ENCODE peak calls at places on chromosomes 1 and 21, in nine cellular contexts. M is lung, U is adrenal gland, Y is hepatocyte, Q is left lung, E is PC-3, T is upper lobe of right lung, C is Peyer's patch, F is colonic mucosa. D is an unnamed sample. For H3K4me1, the result is how much of the 10 kb centered on the place peaks cover.

GRCh38 chr1:162822391-162823200 is 32.1 kb downstream of the HSD17B7 start:
- DNase-seq in C (peak), M (no peak), T (no peak), E (peak), Y (peak), U (no peak), Q (peak), F (no peak), D (no peak)

GRCh38 chr21:14584357-14585095 is 38.4 kb upstream of the SAMSN1 start:
- DNase-seq in Q (no peak), F (no peak), Y (no peak), M (no peak), T (no peak), C (no peak), U (no peak), E (no peak), D (no peak)

GRCh38 chr1:184463680-184464079 is 76.9 kb downstream of the C1orf21 start:
- DNase-seq in Y (no peak), U (no peak), Q (no peak), M (no peak), F (no peak), C (no peak), E (no peak), T (no peak), D (no peak)

GRCh38 chr1:23644555-23644866 is 47.1 kb upstream of the RPL11 start:
- DNase-seq in Y (no peak), T (no peak), M (no peak), F (no peak), U (no peak), E (no peak), Q (no peak), C (no peak), D (no peak)

GRCh38 chr1:34858901-34859441 is 578 bp downstream of the SMIM12 start:
- DNase-seq in Q (no peak), U (peak), C (no peak), E (peak), Y (peak), F (peak), T (no peak), M (peak), D (peak)

GRCh38 chr21:35475768-35476167 is 426.7 kb upstream of the RUNX1 start:
- DNase-seq in Y (no peak), U (no peak), F (no peak), Q (no peak), T (no peak), E (no peak), M (no peak), C (no peak), D (peak)

GRCh38 chr1:219518168-219518905 is 94.6 kb downstream of the ZC3H11B start:
- DNase-seq in U (no peak), C (no peak), Y (peak), F (no peak), E (peak), T (no peak), M (no peak), Q (no peak), D (no peak)

GRCh38 chr1:68516066-68516465 is 19.2 kb upstream of the DEPDC1 start:
- DNase-seq in E (peak), M (no peak), Q (no peak), C (no peak), F (no peak), T (no peak), Y (no peak), U (no peak), D (no peak)

GRCh38 chr1:218080818-218081217 is 204.3 kb upstream of the RRP15 start:
- DNase-seq in T (no peak), Q (no peak), C (no peak), Y (no peak), M (no peak), E (no peak), F (no peak), U (no peak), D (no peak)

GRCh38 chr1:96090134-96090533 is 631.5 kb upstream of the PTBP2 start:
- DNase-seq in T (no peak), Y (no peak), U (no peak), C (no peak), M (peak), Q (no peak), E (no peak), F (no peak), D (no peak)

GRCh38 chr1:243291287-243291686 is 35.4 kb downstream of the SDCCAG8 start:
- DNase-seq in M (no peak), Q (no peak), F (no peak), Y (no peak), C (no peak), E (no peak), U (no peak), T (no peak), D (no peak)

GRCh38 chr1:64539808-64540207 is 69.9 kb downstream of the CACHD1 start:
- DNase-seq in F (peak), Y (peak), T (no peak), C (no peak), E (no peak), M (peak), Q (no peak), U (peak), D (no peak)

GRCh38 chr1:116693759-116694482 is 26.4 kb upstream of the IGSF3 start:
- DNase-seq in M (no peak), F (peak), Q (no peak), T (no peak), U (peak), C (no peak), E (peak), Y (no peak), D (no peak)

GRCh38 chr1:182610606-182611194 is 6.5 kb upstream of the RGS16 start:
- DNase-seq in M (no peak), U (no peak), T (no peak), Y (no peak), C (no peak), E (no peak), F (no peak), Q (no peak), D (no peak)

GRCh38 chr1:52002038-52002917 is 11.8 kb upstream of the RAB3B start:
- DNase-seq in E (peak), T (no peak), U (peak), C (no peak), M (peak), Q (no peak), F (peak), Y (peak), D (peak)

GRCh38 chr1:51998701-51999100 is 8.2 kb upstream of the RAB3B start:
- DNase-seq in M (no peak), Q (no peak), T (no peak), Y (no peak), U (no peak), C (no peak), F (no peak), E (no peak), D (no peak)

GRCh38 chr1:52003877-52004276 is 13.4 kb upstream of the RAB3B start:
- DNase-seq in E (no peak), F (no peak), C (no peak), M (no peak), Q (no peak), T (no peak), Y (no peak), U (no peak), D (no peak)

DNA sequence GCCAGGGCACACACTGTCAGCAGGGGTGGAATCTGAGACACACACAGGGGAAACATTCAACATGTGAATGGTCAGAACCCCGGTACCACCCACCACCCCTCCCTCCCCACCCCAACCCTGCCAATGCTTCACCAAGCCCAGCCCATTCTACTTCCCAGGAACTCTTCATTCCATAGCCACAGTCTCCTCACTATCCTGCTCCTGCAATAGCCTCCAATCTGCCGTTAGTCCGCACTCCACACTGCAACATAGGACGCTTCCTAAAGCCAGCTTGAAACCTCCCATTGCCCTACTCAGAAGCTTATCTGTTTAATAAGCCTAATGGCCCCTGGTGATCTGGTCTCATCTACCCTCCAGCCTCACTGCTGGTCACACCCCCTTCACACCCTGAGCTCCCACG is 7.5 kb upstream of the RAB3B start:
- DNase-seq in Y (no peak), F (no peak), Q (no peak), M (no peak), T (no peak), C (no peak), U (no peak), E (no peak), D (no peak)
- H3K4me3 ChIP-seq in Y (no peak), F (no peak), Q (no peak), M (no peak), T (no peak), C (no peak), U (no peak), E (no peak), D (no peak)

DNA sequence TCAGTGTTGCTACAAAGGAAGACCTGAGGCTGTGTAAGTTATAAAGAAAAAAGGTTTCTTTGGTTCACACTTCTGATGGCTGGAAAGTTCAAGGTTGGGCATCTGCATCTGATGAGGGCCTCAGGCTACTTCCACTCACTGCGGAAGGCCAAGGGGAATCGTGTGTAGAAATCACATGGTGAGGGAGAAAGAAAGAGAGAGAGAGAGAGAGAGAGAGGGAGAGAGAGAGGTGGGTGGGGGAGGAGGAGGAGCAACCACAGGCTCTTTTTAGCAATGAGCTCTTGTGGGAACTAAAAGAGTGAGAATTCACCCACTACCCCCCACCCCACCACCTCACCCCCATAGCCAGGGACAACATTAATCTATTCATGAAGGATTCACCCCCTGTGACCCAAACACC is 59.9 kb downstream of the CLSTN1 start:
- DNase-seq in Y (no peak), E (no peak), U (no peak), C (no peak), Q (no peak), M (no peak), T (no peak), F (no peak), D (no peak)
- H3K4me1 ChIP-seq in Y (under half), E (under half), U (under half), C (under half), Q (under half), M (under half), T (under half), F (under half), D (under half)

GRCh38 chr1:48673725-48674124 is 103.0 kb downstream of the BEND5 start:
- DNase-seq in F (no peak), M (no peak), Y (peak), Q (no peak), U (no peak), T (no peak), E (peak), C (no peak), D (no peak)
- TF ChIP-seq CTCF in F (no peak), M (no peak), Y (peak), Q (no peak), U (no peak), T (no peak), E (peak), C (no peak), D (no peak)

GRCh38 chr1:222817529-222817928 is 2.7 kb downstream of the DISP1 start:
- DNase-seq in F (no peak), U (no peak), T (no peak), Q (no peak), Y (peak), M (no peak), E (peak), C (no peak), D (no peak)
- H3K4me3 ChIP-seq in F (no peak), U (no peak), T (no peak), Q (no peak), Y (no peak), M (no peak), E (peak), C (no peak), D (no peak)

D was measured in DND-41.